ENCODE peak calls at places on chromosomes 16 and 17, in four cellular contexts. D, V, Z and C are unnamed samples.

GRCh38 chr17:81057079-81057730 is 22.3 kb downstream of the BAIAP2 start:
- DNase-seq in V (no peak), D (no peak), Z (no peak), C (peak)

GRCh38 chr17:40121886-40122465 is at the start of gene MSL1:
- DNase-seq in V (peak), D (no peak), Z (no peak), C (peak)

GRCh38 chr16:46673320-46674013 is 15.5 kb downstream of the VPS35 start:
- DNase-seq in D (no peak), Z (no peak), V (no peak), C (peak)

GRCh38 chr17:7063518-7064094 is 16.4 kb downstream of the CLEC10A start:
- DNase-seq in V (no peak), D (no peak), Z (no peak), C (no peak)

GRCh38 chr16:87582966-87583325 is 19.4 kb upstream of the JPH3 start:
- DNase-seq in D (no peak), V (no peak), Z (no peak), C (no peak)

GRCh38 chr17:18889658-18890057 is 31.7 kb downstream of the PRPSAP2 start:
- DNase-seq in D (no peak), Z (no peak), V (no peak), C (no peak)

GRCh38 chr16:13014516-13014915 is 113.1 kb downstream of the SHISA9 start:
- DNase-seq in D (no peak), Z (no peak), V (no peak), C (peak)

GRCh38 chr17:57338257-57338919 is 82.1 kb downstream of the MSI2 start:
- DNase-seq in D (no peak), V (no peak), Z (no peak), C (no peak)

GRCh38 chr17:65048441-65048840 is 8.1 kb downstream of the GNA13 start:
- DNase-seq in Z (no peak), D (no peak), V (no peak), C (no peak)

GRCh38 chr16:50338371-50339231 is 30.2 kb downstream of the BRD7 start:
- DNase-seq in Z (no peak), D (no peak), V (no peak), C (no peak)

GRCh38 chr16:47143677-47144558 is at the start of gene NETO2:
- DNase-seq in D (no peak), V (no peak), Z (no peak), C (peak)

GRCh38 chr17:76179496-76180467 is 38.7 kb upstream of the FOXJ1 start:
- DNase-seq in D (no peak), V (no peak), Z (no peak), C (no peak)

GRCh38 chr17:18179804-18180203 is 3.8 kb upstream of the ALKBH5 start:
- DNase-seq in Z (no peak), D (no peak), V (no peak), C (no peak)

GRCh38 chr16:78072275-78072674 is 27.2 kb upstream of the WWOX start:
- DNase-seq in V (no peak), Z (no peak), D (no peak), C (no peak)

GRCh38 chr16:22220076-22220453 is 14.0 kb downstream of the EEF2K start:
- DNase-seq in Z (no peak), V (no peak), D (no peak), C (no peak)

GRCh38 chr17:80364091-80364691 is 50.8 kb upstream of the ENDOV start:
- DNase-seq in Z (no peak), D (no peak), V (no peak), C (peak)

GRCh38 chr17:81401727-81402529 is 6.7 kb downstream of the BAHCC1 start:
- DNase-seq in V (no peak), Z (no peak), D (no peak), C (no peak)

GRCh38 chr16:86517652-86518258 is 7.4 kb downstream of the FOXF1 start:
- DNase-seq in Z (peak), D (no peak), V (no peak), C (peak)

GRCh38 chr16:78822509-78822908 is 723.1 kb downstream of the WWOX start:
- DNase-seq in Z (no peak), V (no peak), D (no peak), C (no peak)

GRCh38 chr16:30797670-30798309 is 10.8 kb upstream of the ZNF629 start:
- DNase-seq in Z (no peak), V (no peak), D (no peak), C (no peak)

GRCh38 chr17:7045492-7046126 is 1.7 kb upstream of the SLC16A11 start:
- DNase-seq in D (no peak), V (no peak), Z (peak), C (peak)

GRCh38 chr16:70726869-70727494 is 41.1 kb upstream of the MTSS2 start:
- DNase-seq in V (no peak), Z (no peak), D (no peak), C (no peak)

GRCh38 chr17:81947189-81947588 is at the start of gene MYADML2:
- DNase-seq in Z (no peak), D (no peak), V (no peak), C (no peak)

GRCh38 chr16:56321571-56321970 is 103.8 kb downstream of the AMFR start:
- DNase-seq in V (no peak), Z (no peak), D (no peak), C (no peak)

DNA sequence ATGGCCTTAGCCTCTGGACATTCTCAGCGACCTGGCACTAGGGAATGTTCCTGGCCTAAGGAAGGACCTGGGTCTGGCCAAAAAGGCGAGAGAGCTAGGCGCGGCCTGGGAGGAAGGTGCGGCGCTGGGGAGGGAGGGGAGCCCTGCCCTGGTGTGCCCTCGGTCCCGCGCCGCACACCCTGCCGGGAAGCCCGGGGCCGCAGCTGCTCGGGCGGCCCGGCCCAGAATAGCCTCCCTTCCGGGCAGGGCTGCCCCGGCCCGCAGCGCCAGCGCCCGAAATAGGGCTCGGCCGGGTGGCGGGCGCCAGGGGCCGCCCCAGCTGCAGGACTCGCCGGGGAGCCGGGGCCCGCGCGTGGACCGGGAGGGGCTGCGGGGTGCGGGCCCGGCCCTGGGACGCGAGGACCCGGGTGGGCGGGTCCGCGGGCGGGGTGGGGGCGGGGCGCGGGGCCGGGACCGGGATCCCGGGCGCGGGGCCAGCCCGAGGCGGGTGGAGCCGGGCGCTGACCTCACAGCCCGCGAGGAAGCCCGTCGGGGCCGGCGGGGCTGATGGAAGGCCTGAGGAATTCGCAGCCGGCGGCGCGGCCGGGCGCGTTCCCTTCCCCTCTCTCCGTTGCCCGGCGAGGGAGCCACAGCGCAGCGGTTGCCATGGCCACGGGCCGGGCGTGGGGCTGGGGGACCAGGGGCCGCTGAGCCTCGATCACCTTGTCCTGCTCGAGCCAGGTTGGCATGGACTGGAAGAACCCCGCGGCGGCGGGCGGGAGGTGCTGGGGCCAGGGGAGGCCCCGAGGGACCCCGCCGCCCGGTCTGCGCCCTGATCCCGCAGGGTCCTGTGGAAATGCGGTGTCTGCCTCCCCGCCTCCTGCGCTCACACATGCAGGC is 18.1 kb downstream of the SOCS3 start:
- DNase-seq in Z (no peak), V (peak), D (no peak), C (peak)
- H3K4me3 ChIP-seq in Z (peak), V (peak), D (peak), C (no peak)

DNA sequence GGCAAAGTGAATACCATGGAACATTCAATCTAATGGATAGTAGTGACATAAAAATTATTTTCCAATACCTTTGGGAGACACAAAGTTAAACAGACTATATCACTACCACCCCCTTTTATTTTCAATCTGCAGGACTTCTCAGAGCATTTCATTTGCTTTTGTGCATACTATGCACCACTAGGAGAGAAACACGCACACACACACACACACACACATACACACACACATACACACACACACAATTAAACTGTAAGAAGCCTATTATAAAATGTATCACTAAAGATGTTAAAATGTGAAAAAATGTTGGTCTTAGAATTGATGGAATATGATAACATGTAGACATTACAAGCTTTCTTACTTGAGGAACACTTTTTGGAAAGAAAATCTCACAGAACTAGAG is 331.4 kb downstream of the CA10 start:
- DNase-seq in V (no peak), D (no peak), Z (no peak), C (no peak)
- TF ChIP-seq CTCF in V (no peak), D (no peak), Z (no peak), C (no peak)

GRCh38 chr17:62703776-62704380 is 76.4 kb downstream of the MRC2 start:
- DNase-seq in V (peak), Z (no peak), D (no peak), C (peak)
- H3K4me3 ChIP-seq in V (peak), Z (peak), D (peak), C (peak)

DNA sequence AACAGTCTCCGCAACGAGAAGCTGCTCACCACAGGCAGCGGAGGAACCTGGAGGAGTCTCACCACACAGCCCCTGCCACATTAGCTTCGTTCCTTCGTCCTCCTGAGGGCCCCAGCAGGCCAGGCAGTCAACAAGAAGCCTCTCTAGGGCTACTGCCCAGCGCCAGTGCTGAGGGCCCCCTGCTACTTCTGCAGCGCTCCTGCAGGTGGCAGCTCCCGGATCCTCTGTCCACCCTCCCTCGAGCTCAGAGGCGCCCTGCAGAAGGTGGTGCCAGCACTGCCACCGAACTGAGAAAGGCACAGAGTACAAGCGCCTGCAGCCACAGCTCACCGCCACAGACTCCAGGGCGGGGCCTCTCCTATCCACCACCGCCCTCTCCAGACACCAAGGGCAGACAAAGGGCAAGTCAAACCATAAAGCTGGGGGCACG is 27.3 kb downstream of the KDM8 start:
- DNase-seq in D (no peak), Z (no peak), V (no peak), C (no peak)
- TF ChIP-seq CTCF in D (no peak), Z (no peak), V (no peak), C (no peak)

DNA sequence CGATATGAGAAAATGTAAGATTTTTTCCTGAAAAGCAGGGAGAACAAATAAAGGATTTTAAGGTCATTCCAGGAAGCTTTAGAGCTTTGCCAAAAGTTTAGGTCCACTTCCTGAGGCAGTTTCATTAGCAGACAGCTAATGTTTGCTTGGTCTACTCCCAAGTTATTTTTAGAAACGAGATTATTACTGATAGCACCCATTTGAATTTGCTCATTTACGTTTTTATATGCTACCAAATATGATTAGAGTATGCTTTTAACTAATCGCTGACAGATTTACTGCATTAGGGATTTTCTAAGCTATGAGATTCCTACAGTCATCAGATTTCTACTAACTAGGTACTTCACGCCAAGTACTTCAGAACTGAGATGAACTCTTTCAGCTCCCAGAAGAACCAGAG is 98.1 kb downstream of the WNT3 start:
- DNase-seq in V (no peak), D (no peak), Z (no peak), C (no peak)
- H3K4me3 ChIP-seq in V (no peak), D (no peak), Z (no peak), C (no peak)

DNA sequence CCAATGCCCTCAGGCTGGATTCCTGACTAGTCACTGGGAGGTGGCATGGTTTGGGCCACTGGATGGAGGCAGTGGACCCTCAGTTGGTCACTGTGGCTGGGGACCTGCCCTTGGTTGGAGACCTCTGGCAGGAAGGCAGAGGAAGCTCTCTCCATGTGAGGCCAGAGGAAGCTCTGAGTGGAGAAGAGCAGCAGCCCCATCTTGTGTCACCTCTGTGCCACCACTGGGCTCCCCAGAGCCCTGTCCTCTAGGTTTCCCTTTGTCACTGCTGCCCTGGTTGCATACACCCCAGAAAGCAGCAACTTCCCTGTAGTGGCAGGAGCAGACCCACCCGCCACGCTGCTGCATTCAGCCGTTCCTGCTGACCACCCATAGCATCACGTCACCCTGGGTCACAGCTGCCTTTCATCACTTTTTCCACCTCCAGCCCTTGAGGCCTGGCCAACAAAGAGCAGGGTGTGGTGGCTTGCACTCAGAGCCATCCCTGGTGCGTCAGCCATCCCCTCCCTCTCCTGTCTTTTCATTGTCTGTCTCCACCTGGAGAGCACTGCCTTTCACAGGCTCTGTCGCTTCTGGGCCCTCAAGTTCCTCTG is 11.9 kb downstream of the CTRL start:
- DNase-seq in V (no peak), D (no peak), Z (no peak), C (no peak)
- TF ChIP-seq CTCF in V (no peak), D (no peak), Z (no peak), C (no peak)

GRCh38 chr16:3045758-3046505 is 429 bp upstream of the MMP25 start:
- DNase-seq in D (no peak), Z (no peak), V (no peak), C (no peak)
- H3K4me3 ChIP-seq in D (peak), Z (peak), V (peak), C (peak)

GRCh38 chr17:52106070-52106469 is 52.4 kb downstream of the CA10 start:
- DNase-seq in Z (no peak), V (no peak), D (no peak), C (no peak)
- TF ChIP-seq CTCF in Z (no peak), V (no peak), D (no peak), C (no peak)

GRCh38 chr17:62641101-62641500 is 13.6 kb downstream of the MRC2 start:
- DNase-seq in V (no peak), D (no peak), Z (no peak), C (no peak)
- H3K4me3 ChIP-seq in V (no peak), D (no peak), Z (no peak), C (no peak)

DNA sequence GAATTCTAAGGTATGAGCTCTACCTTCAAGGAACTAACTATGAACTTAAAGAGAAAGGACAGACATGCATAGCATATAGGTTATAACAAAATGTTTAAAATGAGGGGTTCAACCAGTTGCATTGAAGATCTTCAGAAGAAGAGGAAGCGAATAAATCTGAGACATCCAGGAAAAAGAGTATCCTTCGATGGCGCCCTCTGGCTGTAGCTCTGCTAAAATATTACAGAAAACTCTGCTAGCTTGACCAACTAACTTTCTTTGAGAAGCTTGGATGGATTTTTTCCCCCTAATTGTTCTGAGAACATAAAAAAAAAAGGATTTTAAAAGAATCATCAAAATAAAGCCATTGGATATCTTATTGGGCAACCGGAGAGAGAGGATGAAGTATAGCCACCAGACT is 659.9 kb upstream of the SOX9 start:
- DNase-seq in Z (no peak), D (no peak), V (no peak), C (no peak)
- TF ChIP-seq CTCF in Z (peak), D (no peak), V (no peak), C (peak)